ENCODE peak calls at places on chromosomes 12 and 14, in four cellular contexts. One of them, this sample, is unnamed.

GRCh38 chr14:71139058-71139946 is 232.0 kb downstream of the PCNX1 start:
- DNase-seq in left ventricle myocardium inferior: peak
- DNase-seq in left lung: peak
- DNase-seq in body of pancreas: peak
- DNase-seq in this sample: no peak

GRCh38 chr12:95077341-95077740 is 3.9 kb upstream of the NR2C1 start:
- DNase-seq in left ventricle myocardium inferior: no peak
- DNase-seq in body of pancreas: no peak
- DNase-seq in left lung: no peak
- DNase-seq in this sample: no peak

GRCh38 chr14:33611405-33612183 is 339.3 kb downstream of the EGLN3 start:
- DNase-seq in body of pancreas: no peak
- DNase-seq in left lung: no peak
- DNase-seq in left ventricle myocardium inferior: no peak
- DNase-seq in this sample: no peak

GRCh38 chr12:28033538-28033915 is 61.0 kb upstream of the PTHLH start:
- DNase-seq in left lung: no peak
- DNase-seq in left ventricle myocardium inferior: no peak
- DNase-seq in body of pancreas: no peak
- DNase-seq in this sample: no peak

GRCh38 chr14:69171569-69171968 is 18.6 kb upstream of the DCAF5 start:
- DNase-seq in left lung: no peak
- DNase-seq in left ventricle myocardium inferior: no peak
- DNase-seq in body of pancreas: no peak
- DNase-seq in this sample: no peak

GRCh38 chr12:76375939-76376338 is 27.7 kb upstream of the BBS10 start:
- DNase-seq in left lung: no peak
- DNase-seq in left ventricle myocardium inferior: no peak
- DNase-seq in body of pancreas: no peak
- DNase-seq in this sample: no peak

GRCh38 chr12:126051611-126052107 is 986.4 kb downstream of the AACS start:
- DNase-seq in body of pancreas: no peak
- DNase-seq in left lung: no peak
- DNase-seq in left ventricle myocardium inferior: no peak
- DNase-seq in this sample: no peak

GRCh38 chr12:68617160-68617926 is 6.6 kb downstream of the RAP1B start:
- DNase-seq in body of pancreas: no peak
- DNase-seq in left ventricle myocardium inferior: no peak
- DNase-seq in left lung: no peak
- DNase-seq in this sample: no peak

DNA sequence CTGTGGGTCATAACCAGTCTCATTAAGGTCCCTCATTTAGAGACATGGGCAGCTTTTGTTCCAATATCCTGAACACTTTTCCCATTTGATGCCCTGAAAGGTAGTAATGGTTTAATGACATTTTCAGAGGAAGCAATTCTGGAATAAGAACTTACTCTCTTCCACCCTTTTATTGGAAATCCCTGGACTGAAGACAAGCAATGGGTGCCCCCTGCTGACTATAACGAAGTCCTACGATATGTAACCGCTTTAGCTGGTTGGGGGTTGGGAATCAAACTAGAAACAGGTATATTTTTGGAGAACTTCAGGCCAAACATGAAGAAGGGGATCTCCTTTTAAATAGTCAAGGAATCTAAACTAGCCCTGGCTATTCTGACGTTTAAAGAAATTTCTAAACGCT is 20.5 kb downstream of the SARNP start:
- DNase-seq in body of pancreas: peak
- DNase-seq in left lung: no peak
- DNase-seq in left ventricle myocardium inferior: no peak
- DNase-seq in this sample: no peak
- TF ChIP-seq CTCF in body of pancreas: no peak
- TF ChIP-seq CTCF in left lung: peak
- TF ChIP-seq CTCF in left ventricle myocardium inferior: peak
- TF ChIP-seq CTCF in this sample: no peak

GRCh38 chr12:15580431-15580830 is 208.8 kb downstream of the EPS8 start:
- DNase-seq in left lung: no peak
- DNase-seq in left ventricle myocardium inferior: no peak
- DNase-seq in body of pancreas: no peak
- DNase-seq in this sample: no peak
- TF ChIP-seq CTCF in left lung: no peak
- TF ChIP-seq CTCF in left ventricle myocardium inferior: no peak
- TF ChIP-seq CTCF in body of pancreas: no peak
- TF ChIP-seq CTCF in this sample: no peak

GRCh38 chr12:3303410-3304136 is 187.4 kb upstream of the PRMT8 start:
- DNase-seq in left lung: no peak
- DNase-seq in body of pancreas: peak
- DNase-seq in left ventricle myocardium inferior: no peak
- DNase-seq in this sample: no peak
- TF ChIP-seq CTCF in left lung: no peak
- TF ChIP-seq CTCF in body of pancreas: no peak
- TF ChIP-seq CTCF in left ventricle myocardium inferior: no peak
- TF ChIP-seq CTCF in this sample: peak

GRCh38 chr14:93185333-93185688 is 194 bp downstream of the LYSET start:
- DNase-seq in left lung: no peak
- DNase-seq in left ventricle myocardium inferior: no peak
- DNase-seq in body of pancreas: no peak
- DNase-seq in this sample: no peak

GRCh38 chr14:93186961-93187360 is 1.8 kb downstream of the LYSET start:
- DNase-seq in left lung: no peak
- DNase-seq in left ventricle myocardium inferior: no peak
- DNase-seq in body of pancreas: no peak
- DNase-seq in this sample: no peak

GRCh38 chr14:93183596-93184317 is 940 bp downstream of the MOAP1 start:
- DNase-seq in left lung: no peak
- DNase-seq in body of pancreas: no peak
- DNase-seq in left ventricle myocardium inferior: no peak
- DNase-seq in this sample: no peak

GRCh38 chr14:93186461-93186860 is 1.3 kb downstream of the LYSET start:
- DNase-seq in body of pancreas: no peak
- DNase-seq in left lung: no peak
- DNase-seq in left ventricle myocardium inferior: no peak
- DNase-seq in this sample: no peak

GRCh38 chr14:93184391-93185332 is at the start of the genes LYSET and MOAP1:
- DNase-seq in body of pancreas: peak
- DNase-seq in left ventricle myocardium inferior: peak
- DNase-seq in left lung: peak
- DNase-seq in this sample: peak
- TF ChIP-seq CTCF in body of pancreas: peak
- TF ChIP-seq CTCF in left ventricle myocardium inferior: peak
- TF ChIP-seq CTCF in left lung: peak
- TF ChIP-seq CTCF in this sample: no peak

DNA sequence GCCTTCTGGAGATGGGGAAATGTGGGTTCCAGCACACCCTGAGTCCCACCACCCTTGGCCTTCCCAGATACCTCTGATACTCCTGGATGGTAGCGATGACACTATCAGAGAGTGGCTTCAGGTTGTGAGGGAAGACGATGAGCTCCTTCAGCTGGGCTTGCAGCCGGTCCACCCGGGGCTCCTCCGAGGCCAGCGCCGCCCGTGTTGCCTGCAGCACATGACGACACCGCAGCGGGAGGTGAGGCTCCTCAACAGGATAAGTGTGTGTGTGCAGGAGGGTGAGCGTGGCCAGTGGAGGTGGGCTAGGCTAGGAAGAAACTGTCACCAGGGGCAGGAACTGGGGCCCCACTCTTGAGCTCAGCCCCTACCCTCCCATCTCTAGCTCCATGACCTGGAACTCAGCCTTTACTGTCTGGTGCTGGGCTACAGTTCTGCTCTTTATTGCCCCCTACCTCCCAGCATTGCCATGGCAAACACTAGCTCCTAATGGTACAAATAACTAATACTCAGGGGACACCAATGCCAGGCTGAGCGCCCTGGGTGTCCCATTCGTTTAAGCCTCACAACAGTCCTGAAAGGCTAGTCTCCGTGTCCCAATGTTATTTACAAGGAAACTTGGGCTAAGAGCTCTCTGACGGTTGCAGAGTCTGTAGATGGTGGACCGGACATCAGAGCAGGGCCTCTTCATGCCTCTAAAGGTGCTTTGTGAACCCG is 64.1 kb downstream of the SYNE3 start:
- DNase-seq in left lung: no peak
- DNase-seq in left ventricle myocardium inferior: no peak
- DNase-seq in body of pancreas: no peak
- DNase-seq in this sample: no peak
- TF ChIP-seq CTCF in left lung: peak
- TF ChIP-seq CTCF in left ventricle myocardium inferior: peak
- TF ChIP-seq CTCF in body of pancreas: no peak
- TF ChIP-seq CTCF in this sample: no peak

This sample was measured in breast epithelium.